ENCODE peak calls at places on chromosomes 3 and 15, in six cellular contexts. One of them, this sample, is unnamed.

GRCh38 chr3:169929830-169930519 is 18.6 kb downstream of the SAMD7 start:
- DNase-seq in sciatic nerve: no peak
- DNase-seq in head of caudate nucleus: no peak
- DNase-seq in coronary artery: no peak
- DNase-seq in IMR-90: no peak
- DNase-seq in dermis blood vessel endothelial cell: no peak
- DNase-seq in this sample: no peak

GRCh38 chr3:137866933-137867332 is 102.8 kb downstream of the SOX14 start:
- DNase-seq in sciatic nerve: no peak
- DNase-seq in head of caudate nucleus: no peak
- DNase-seq in coronary artery: no peak
- DNase-seq in IMR-90: no peak
- DNase-seq in dermis blood vessel endothelial cell: no peak
- DNase-seq in this sample: no peak

GRCh38 chr15:42759093-42759492 is 22.2 kb upstream of the CDAN1 start:
- DNase-seq in sciatic nerve: no peak
- DNase-seq in head of caudate nucleus: no peak
- DNase-seq in coronary artery: no peak
- DNase-seq in IMR-90: no peak
- DNase-seq in dermis blood vessel endothelial cell: no peak
- DNase-seq in this sample: no peak

GRCh38 chr3:188712257-188712924 is 459.4 kb upstream of the TPRG1 start:
- DNase-seq in sciatic nerve: no peak
- DNase-seq in head of caudate nucleus: no peak
- DNase-seq in coronary artery: no peak
- DNase-seq in IMR-90: peak; percentile 92
- DNase-seq in dermis blood vessel endothelial cell: peak; percentile 45
- DNase-seq in this sample: no peak

GRCh38 chr3:67401911-67402310 is 252.5 kb downstream of the SUCLG2 start:
- DNase-seq in sciatic nerve: no peak
- DNase-seq in head of caudate nucleus: no peak
- DNase-seq in coronary artery: no peak
- DNase-seq in IMR-90: no peak
- DNase-seq in dermis blood vessel endothelial cell: no peak
- DNase-seq in this sample: no peak

GRCh38 chr15:42491540-42492225 is 742 bp upstream of the ZNF106 start:
- DNase-seq in sciatic nerve: no peak
- DNase-seq in head of caudate nucleus: no peak
- DNase-seq in coronary artery: no peak
- DNase-seq in IMR-90: peak; percentile 82
- DNase-seq in dermis blood vessel endothelial cell: peak; percentile 64
- DNase-seq in this sample: no peak

GRCh38 chr3:155743616-155744015 is 1.3 kb downstream of the PLCH1 start:
- DNase-seq in sciatic nerve: no peak
- DNase-seq in head of caudate nucleus: no peak
- DNase-seq in coronary artery: no peak
- DNase-seq in IMR-90: no peak
- DNase-seq in dermis blood vessel endothelial cell: peak; percentile 13
- DNase-seq in this sample: no peak

GRCh38 chr15:90001683-90002427 is 731 bp downstream of the ZNF710 start:
- DNase-seq in sciatic nerve: peak; percentile 82
- DNase-seq in head of caudate nucleus: peak; percentile 78
- DNase-seq in coronary artery: no peak
- DNase-seq in IMR-90: peak; percentile 58
- DNase-seq in dermis blood vessel endothelial cell: peak; percentile 49
- DNase-seq in this sample: peak; percentile 49

This sample was measured in midbrain.